ENCODE peak calls at places on chromosomes 13 and 19, in seven cellular contexts. One of them, this sample, is unnamed.

GRCh38 chr13:79867248-79867647 is 386.3 kb downstream of the NDFIP2 start:
- DNase-seq in OCI-LY7: no peak
- DNase-seq in HCT116: no peak
- DNase-seq in neural progenitor cell: no peak
- DNase-seq in GM23248: no peak
- DNase-seq in GM23338: no peak
- DNase-seq in SK-N-SH: no peak
- DNase-seq in this sample: no peak

GRCh38 chr13:22828081-22828480 is 352.7 kb upstream of the SGCG start:
- DNase-seq in HCT116: no peak
- DNase-seq in neural progenitor cell: no peak
- DNase-seq in GM23248: peak
- DNase-seq in GM23338: no peak
- DNase-seq in OCI-LY7: no peak
- DNase-seq in SK-N-SH: no peak
- DNase-seq in this sample: no peak

GRCh38 chr13:65260938-65261880 is 1968.9 kb downstream of the PCDH9 start:
- DNase-seq in HCT116: no peak
- DNase-seq in SK-N-SH: no peak
- DNase-seq in GM23338: no peak
- DNase-seq in GM23248: no peak
- DNase-seq in neural progenitor cell: no peak
- DNase-seq in OCI-LY7: no peak
- DNase-seq in this sample: no peak

GRCh38 chr19:49502866-49503581 is 6.8 kb downstream of the RPS11 start:
- DNase-seq in GM23338: peak
- DNase-seq in HCT116: peak
- DNase-seq in SK-N-SH: peak
- DNase-seq in OCI-LY7: peak
- DNase-seq in neural progenitor cell: peak
- DNase-seq in GM23248: peak
- DNase-seq in this sample: peak

GRCh38 chr13:109412232-109412935 is 374.0 kb downstream of the IRS2 start:
- DNase-seq in neural progenitor cell: peak
- DNase-seq in GM23248: peak
- DNase-seq in HCT116: peak
- DNase-seq in OCI-LY7: no peak
- DNase-seq in SK-N-SH: peak
- DNase-seq in GM23338: peak
- DNase-seq in this sample: peak

GRCh38 chr13:24148414-24149305 is 11.9 kb upstream of the SPATA13 start:
- DNase-seq in SK-N-SH: no peak
- DNase-seq in GM23338: peak
- DNase-seq in neural progenitor cell: no peak
- DNase-seq in HCT116: peak
- DNase-seq in OCI-LY7: no peak
- DNase-seq in GM23248: peak
- DNase-seq in this sample: peak

GRCh38 chr19:2503521-2504109 is 27.7 kb downstream of the GADD45B start:
- DNase-seq in SK-N-SH: no peak
- DNase-seq in HCT116: peak
- DNase-seq in GM23338: no peak
- DNase-seq in GM23248: peak
- DNase-seq in OCI-LY7: no peak
- DNase-seq in neural progenitor cell: no peak
- DNase-seq in this sample: peak

GRCh38 chr13:43005460-43006236 is 13.6 kb upstream of the EPSTI1 start:
- DNase-seq in SK-N-SH: no peak
- DNase-seq in neural progenitor cell: no peak
- DNase-seq in GM23248: peak
- DNase-seq in GM23338: peak
- DNase-seq in OCI-LY7: no peak
- DNase-seq in HCT116: no peak
- DNase-seq in this sample: no peak

DNA sequence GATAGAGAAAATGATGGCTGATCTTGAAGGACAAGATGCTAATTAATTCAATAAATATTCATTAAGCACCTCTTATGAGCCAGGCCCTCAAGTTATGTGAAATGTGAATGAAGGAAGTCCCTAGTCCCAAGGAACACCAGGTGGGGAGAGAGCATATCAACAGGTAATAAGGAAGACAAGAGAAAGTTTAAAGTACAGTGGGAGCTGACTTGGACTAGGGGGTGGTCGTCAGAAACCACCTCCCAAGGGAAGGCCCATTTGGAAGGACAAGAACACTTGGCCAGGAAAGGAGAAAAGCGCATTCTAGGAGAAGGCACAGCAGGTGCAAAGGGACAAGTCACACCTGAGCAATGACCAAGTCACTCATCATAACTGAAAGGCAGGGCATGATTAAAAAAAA is 72.7 kb downstream of the DOCK9 start:
- DNase-seq in HCT116: no peak
- DNase-seq in GM23248: no peak
- DNase-seq in neural progenitor cell: no peak
- DNase-seq in GM23338: no peak
- DNase-seq in SK-N-SH: no peak
- DNase-seq in OCI-LY7: no peak
- DNase-seq in this sample: no peak
- TF ChIP-seq EZH2phosphoT487 in HCT116: no peak
- TF ChIP-seq EZH2phosphoT487 in GM23248: no peak
- TF ChIP-seq EZH2phosphoT487 in neural progenitor cell: no peak
- TF ChIP-seq EZH2phosphoT487 in GM23338: no peak
- TF ChIP-seq EZH2phosphoT487 in SK-N-SH: no peak
- TF ChIP-seq EZH2phosphoT487 in OCI-LY7: no peak
- TF ChIP-seq EZH2phosphoT487 in this sample: no peak

GRCh38 chr19:18608805-18609716 is 2.5 kb upstream of the CRLF1 start:
- DNase-seq in neural progenitor cell: no peak
- DNase-seq in GM23338: no peak
- DNase-seq in HCT116: no peak
- DNase-seq in OCI-LY7: no peak
- DNase-seq in GM23248: no peak
- DNase-seq in SK-N-SH: peak
- DNase-seq in this sample: no peak
- H2AFZ ChIP-seq in neural progenitor cell: no peak
- H2AFZ ChIP-seq in GM23338: no peak
- H2AFZ ChIP-seq in HCT116: no peak
- H2AFZ ChIP-seq in OCI-LY7: no peak
- H2AFZ ChIP-seq in GM23248: no peak
- H2AFZ ChIP-seq in SK-N-SH: no peak
- H2AFZ ChIP-seq in this sample: no peak

DNA sequence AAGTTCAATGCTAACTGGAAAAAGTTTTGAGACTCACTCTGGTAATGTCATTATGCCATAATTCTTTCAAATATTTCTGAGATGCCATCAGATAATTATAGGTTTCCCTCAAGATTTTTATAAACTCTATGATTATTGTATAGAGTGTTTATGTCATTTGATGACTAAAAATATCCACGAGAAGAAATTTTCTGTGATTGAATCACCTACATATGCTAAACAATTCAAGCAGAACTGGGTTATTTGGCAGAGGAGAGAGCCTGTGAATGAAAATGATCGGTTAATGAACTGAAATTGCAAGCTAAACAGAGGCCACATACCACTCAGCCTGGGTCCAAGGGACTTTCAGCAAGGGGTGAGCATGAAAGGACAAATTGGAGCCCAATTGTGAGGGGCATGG is 92.6 kb upstream of the TSC22D1 start:
- DNase-seq in GM23248: peak
- DNase-seq in HCT116: no peak
- DNase-seq in GM23338: no peak
- DNase-seq in SK-N-SH: no peak
- DNase-seq in OCI-LY7: no peak
- DNase-seq in neural progenitor cell: no peak
- DNase-seq in this sample: no peak
- H3K27ac ChIP-seq in GM23248: peak
- H3K27ac ChIP-seq in HCT116: no peak
- H3K27ac ChIP-seq in GM23338: no peak
- H3K27ac ChIP-seq in SK-N-SH: peak
- H3K27ac ChIP-seq in OCI-LY7: no peak
- H3K27ac ChIP-seq in neural progenitor cell: peak
- H3K27ac ChIP-seq in this sample: no peak

GRCh38 chr13:39406688-39407087 is 196.3 kb downstream of the LHFPL6 start:
- DNase-seq in SK-N-SH: no peak
- DNase-seq in GM23248: no peak
- DNase-seq in neural progenitor cell: no peak
- DNase-seq in GM23338: peak
- DNase-seq in HCT116: no peak
- DNase-seq in OCI-LY7: peak
- DNase-seq in this sample: no peak

GRCh38 chr13:39408512-39408911 is 194.5 kb downstream of the LHFPL6 start:
- DNase-seq in GM23248: no peak
- DNase-seq in SK-N-SH: no peak
- DNase-seq in neural progenitor cell: no peak
- DNase-seq in HCT116: no peak
- DNase-seq in OCI-LY7: no peak
- DNase-seq in GM23338: no peak
- DNase-seq in this sample: no peak

GRCh38 chr13:39407786-39408185 is 195.2 kb downstream of the LHFPL6 start:
- DNase-seq in GM23338: no peak
- DNase-seq in HCT116: no peak
- DNase-seq in GM23248: no peak
- DNase-seq in OCI-LY7: no peak
- DNase-seq in SK-N-SH: no peak
- DNase-seq in neural progenitor cell: no peak
- DNase-seq in this sample: no peak

GRCh38 chr13:39405596-39405995 is 197.4 kb downstream of the LHFPL6 start:
- DNase-seq in HCT116: no peak
- DNase-seq in GM23338: no peak
- DNase-seq in OCI-LY7: no peak
- DNase-seq in GM23248: no peak
- DNase-seq in SK-N-SH: no peak
- DNase-seq in neural progenitor cell: no peak
- DNase-seq in this sample: no peak

DNA sequence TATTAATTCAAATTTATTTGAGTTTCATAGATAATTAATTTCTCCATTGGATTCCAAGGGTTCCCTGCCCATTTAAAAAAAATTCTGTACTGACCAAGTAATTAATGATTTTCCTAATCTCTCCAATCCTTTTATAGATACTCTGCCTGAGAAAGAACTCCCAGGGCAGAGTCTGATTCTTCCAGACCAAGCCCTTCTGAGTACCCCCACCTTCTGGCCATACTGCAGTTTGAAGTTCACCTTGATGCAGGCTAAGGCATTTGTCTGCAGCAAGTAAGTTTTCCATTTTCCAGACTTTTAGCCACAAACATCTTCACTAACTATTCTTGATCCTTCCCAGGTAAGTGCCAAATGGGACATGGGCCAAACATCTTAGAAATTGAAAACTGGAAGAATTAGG is 195.9 kb downstream of the LHFPL6 start:
- DNase-seq in neural progenitor cell: no peak
- DNase-seq in GM23248: no peak
- DNase-seq in OCI-LY7: no peak
- DNase-seq in GM23338: no peak
- DNase-seq in HCT116: no peak
- DNase-seq in SK-N-SH: no peak
- DNase-seq in this sample: no peak
- TF ChIP-seq EZH2phosphoT487 in neural progenitor cell: no peak
- TF ChIP-seq EZH2phosphoT487 in GM23248: no peak
- TF ChIP-seq EZH2phosphoT487 in OCI-LY7: no peak
- TF ChIP-seq EZH2phosphoT487 in GM23338: no peak
- TF ChIP-seq EZH2phosphoT487 in HCT116: no peak
- TF ChIP-seq EZH2phosphoT487 in SK-N-SH: no peak
- TF ChIP-seq EZH2phosphoT487 in this sample: no peak

GRCh38 chr19:39845621-39846175 is 481 bp downstream of the FBL start:
- DNase-seq in HCT116: no peak
- DNase-seq in OCI-LY7: peak
- DNase-seq in GM23248: peak
- DNase-seq in GM23338: peak
- DNase-seq in SK-N-SH: peak
- DNase-seq in neural progenitor cell: peak
- DNase-seq in this sample: peak

GRCh38 chr19:39848392-39848791 is 2.2 kb upstream of the FBL start:
- DNase-seq in HCT116: no peak
- DNase-seq in GM23338: no peak
- DNase-seq in SK-N-SH: no peak
- DNase-seq in neural progenitor cell: no peak
- DNase-seq in OCI-LY7: no peak
- DNase-seq in GM23248: no peak
- DNase-seq in this sample: no peak

GRCh38 chr19:39846176-39846677 is at the start of gene FBL:
- DNase-seq in SK-N-SH: peak
- DNase-seq in GM23338: peak
- DNase-seq in GM23248: peak
- DNase-seq in HCT116: peak
- DNase-seq in neural progenitor cell: peak
- DNase-seq in OCI-LY7: peak
- DNase-seq in this sample: peak

GRCh38 chr19:39847525-39847924 is 1.3 kb upstream of the FBL start:
- DNase-seq in OCI-LY7: no peak
- DNase-seq in SK-N-SH: no peak
- DNase-seq in GM23248: no peak
- DNase-seq in HCT116: no peak
- DNase-seq in neural progenitor cell: no peak
- DNase-seq in GM23338: no peak
- DNase-seq in this sample: no peak

DNA sequence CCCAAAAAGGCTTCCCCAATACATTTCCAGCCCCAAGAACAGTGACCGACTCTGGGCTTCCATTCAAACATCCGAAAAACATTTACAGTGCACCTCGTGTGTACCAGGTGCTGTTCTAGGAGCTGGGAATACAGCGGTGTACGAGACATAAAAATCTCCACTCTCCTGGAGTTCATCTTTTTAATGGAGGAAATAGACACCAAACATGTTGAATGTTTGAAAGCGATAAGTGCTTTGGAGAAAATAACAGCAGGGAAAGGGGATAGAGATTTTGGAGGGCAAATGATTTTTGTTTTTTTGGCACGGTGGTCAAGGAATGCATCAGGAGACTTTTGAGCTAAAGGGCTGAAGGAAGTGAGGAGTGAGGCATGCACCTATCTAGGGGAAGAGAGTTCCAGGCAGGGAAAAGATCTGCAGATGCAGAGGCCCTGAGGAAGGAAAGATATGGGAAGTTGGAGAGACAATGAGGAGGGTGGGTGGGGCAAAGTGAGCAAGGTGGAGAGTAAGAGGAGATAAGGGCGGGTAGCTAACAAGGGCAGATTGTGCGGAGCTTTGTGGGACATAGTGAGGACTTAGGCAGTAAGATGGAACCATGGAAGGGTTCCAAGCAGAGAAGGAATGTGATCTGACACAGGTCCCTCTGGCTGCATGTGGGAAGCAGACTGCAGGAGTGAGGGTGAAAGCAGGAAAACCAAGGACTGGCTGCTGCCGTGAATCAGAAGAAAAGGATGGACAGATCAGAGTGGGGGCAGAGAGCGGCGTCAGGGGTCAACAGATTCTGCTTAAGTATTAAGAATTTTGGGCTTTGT is 703 bp upstream of the FBL start:
- DNase-seq in SK-N-SH: no peak
- DNase-seq in OCI-LY7: no peak
- DNase-seq in GM23338: peak
- DNase-seq in GM23248: peak
- DNase-seq in HCT116: no peak
- DNase-seq in neural progenitor cell: peak
- DNase-seq in this sample: peak
- H2AFZ ChIP-seq in SK-N-SH: peak
- H2AFZ ChIP-seq in OCI-LY7: peak
- H2AFZ ChIP-seq in GM23338: peak
- H2AFZ ChIP-seq in GM23248: peak
- H2AFZ ChIP-seq in HCT116: no peak
- H2AFZ ChIP-seq in neural progenitor cell: peak
- H2AFZ ChIP-seq in this sample: peak

This sample was measured in hepatocyte.